ENCODE peak calls at places on chromosomes 13 and 19, in eight cellular contexts. D is stimulated activated naive B cell treated with anti-CD40 and anti-IgM and Interleukin-4, amounts not matched to agents 10 μg/mL and 1 μg/mL and 100 μg/mL, for 72 hours; A is CD4-positive, alpha-beta T cell; B is AG09309; L is T-helper 17 cell; W is CD8-positive, alpha-beta memory T cell; M is neural progenitor cell; T is stimulated activated CD8-positive, alpha-beta memory T cell treated with anti-CD3 and anti-CD28 coated beads, Interleukin-4, amount 100 ng/mL, for 4 hours. X is an unnamed sample.

GRCh38 chr19:30310806-30311121 is 61.4 kb upstream of the ZNF536 start:
- DNase-seq in D (no peak), A (no peak), B (no peak), L (no peak), W (no peak), M (no peak), T (no peak), X (no peak)

GRCh38 chr13:80486407-80486806 is 145.5 kb upstream of the SPRY2 start:
- DNase-seq in D (no peak), A (no peak), B (no peak), L (no peak), W (no peak), M (no peak), T (no peak), X (no peak)

GRCh38 chr19:13060233-13060963 is 42.3 kb downstream of the LYL1 start:
- DNase-seq in D (no peak), A (no peak), B (no peak), L (no peak), W (no peak), M (peak; percentile 63), T (no peak), X (no peak)

GRCh38 chr19:35204799-35205732 is 23.5 kb downstream of the FAM187B start:
- DNase-seq in D (peak; percentile 71), A (no peak), B (no peak), L (no peak), W (no peak), M (no peak), T (no peak), X (no peak)

GRCh38 chr13:33069365-33069764 is 53.1 kb downstream of the KL start:
- DNase-seq in D (no peak), A (no peak), B (no peak), L (no peak), W (no peak), M (no peak), T (no peak), X (no peak)

GRCh38 chr13:44266305-44266704 is 107.3 kb upstream of the SERP2 start:
- DNase-seq in D (no peak), A (no peak), B (no peak), L (no peak), W (no peak), M (no peak), T (no peak), X (no peak)

GRCh38 chr19:53988981-53989380 is 2.5 kb upstream of the CACNG6 start:
- DNase-seq in D (no peak), A (no peak), B (no peak), L (no peak), W (no peak), M (no peak), T (no peak), X (no peak)

GRCh38 chr19:10884273-10884672 is 12.9 kb downstream of the CARM1 start:
- DNase-seq in D (no peak), A (no peak), B (no peak), L (no peak), W (no peak), M (no peak), T (no peak), X (no peak)

GRCh38 chr19:33248954-33249613 is 23.4 kb upstream of the SLC7A10 start:
- DNase-seq in D (no peak), A (no peak), B (no peak), L (no peak), W (no peak), M (no peak), T (no peak), X (no peak)

GRCh38 chr19:31354919-31355318 is 5.7 kb upstream of the TSHZ3 start:
- DNase-seq in D (no peak), A (no peak), B (no peak), L (no peak), W (no peak), M (peak; percentile 28), T (no peak), X (no peak)

GRCh38 chr19:41862445-41862986 is 2.5 kb downstream of the RPS19 start:
- DNase-seq in D (no peak), A (no peak), B (no peak), L (no peak), W (no peak), M (no peak), T (no peak), X (no peak)

GRCh38 chr13:45826741-45827140 is 24.8 kb downstream of the SIAH3 start:
- DNase-seq in D (no peak), A (no peak), B (no peak), L (no peak), W (no peak), M (no peak), T (no peak), X (no peak)

GRCh38 chr13:93066187-93066586 is 160.4 kb upstream of the GPC6 start:
- DNase-seq in D (no peak), A (no peak), B (peak; percentile 20), L (no peak), W (no peak), M (no peak), T (no peak), X (no peak)